ENCODE peak calls at places on chromosome 11, in four cellular contexts. M is pancreas; Z is effector memory CD4-positive, alpha-beta T cell; P is tibial artery. N is an unnamed sample.

GRCh38 chr11:35398881-35399280 is 20.5 kb downstream of the SLC1A2 start:
- DNase-seq in M (no peak), Z (no peak), P (no peak), N (no peak)

GRCh38 chr11:45385844-45386243 is 99.7 kb upstream of the SYT13 start:
- DNase-seq in M (no peak), P (no peak), Z (no peak), N (no peak)

GRCh38 chr11:85423331-85423730 is 203.8 kb downstream of the DLG2 start:
- DNase-seq in P (no peak), Z (no peak), M (no peak), N (no peak)

GRCh38 chr11:106398396-106399074 is 321.1 kb downstream of the AASDHPPT start:
- DNase-seq in M (no peak), Z (no peak), P (no peak), N (no peak)

GRCh38 chr11:11966826-11967668 is 41.4 kb downstream of the DKK3 start:
- DNase-seq in M (peak; percentile 53), P (peak; percentile 81), Z (peak; percentile 44), N (peak; percentile 90)

GRCh38 chr11:65630215-65630614 is 7.7 kb upstream of the SIPA1 start:
- DNase-seq in P (no peak), Z (no peak), M (no peak), N (no peak)

GRCh38 chr11:45371251-45371749 is 85.2 kb upstream of the SYT13 start:
- DNase-seq in Z (peak; percentile 52), P (peak; percentile 77), M (peak; percentile 52), N (peak; percentile 93)

GRCh38 chr11:102306048-102306575 is 11.2 kb upstream of the BIRC3 start:
- DNase-seq in M (no peak), P (no peak), Z (no peak), N (no peak)

GRCh38 chr11:16989554-16989953 is 24.7 kb downstream of the PLEKHA7 start:
- DNase-seq in M (no peak), P (no peak), Z (no peak), N (no peak)

GRCh38 chr11:61345170-61345610 is 12.2 kb downstream of the TKFC start:
- DNase-seq in M (no peak), Z (no peak), P (no peak), N (no peak)

GRCh38 chr11:30002157-30002556 is 14.7 kb downstream of the KCNA4 start:
- DNase-seq in Z (no peak), P (no peak), M (no peak), N (no peak)

GRCh38 chr11:105588001-105588400 is 21.9 kb upstream of the GRIA4 start:
- DNase-seq in P (no peak), M (no peak), Z (no peak), N (no peak)

GRCh38 chr11:74460481-74461154 is 6.7 kb downstream of the KCNE3 start:
- DNase-seq in M (no peak), P (no peak), Z (no peak), N (no peak)

GRCh38 chr11:60870276-60870675 is 2.9 kb downstream of the ZP1 start:
- DNase-seq in P (peak; percentile 13), M (no peak), Z (no peak), N (peak; percentile 73)

GRCh38 chr11:58222730-58223129 is 6.0 kb downstream of the OR10Q1 start:
- DNase-seq in Z (no peak), P (no peak), M (no peak), N (no peak)

GRCh38 chr11:65210748-65211147 is 29.0 kb downstream of the CAPN1 start:
- DNase-seq in M (no peak), P (no peak), Z (no peak), N (no peak)

GRCh38 chr11:111162306-111162705 is 83.2 kb upstream of the POU2AF2 start:
- DNase-seq in Z (no peak), P (no peak), M (no peak), N (no peak)

GRCh38 chr11:76613901-76614300 is 56.6 kb downstream of the LRRC32 start:
- DNase-seq in P (peak; percentile 46), M (no peak), Z (no peak), N (no peak)

GRCh38 chr11:38315151-38315550 is 1717.1 kb upstream of the RAG2 start:
- DNase-seq in Z (no peak), M (no peak), P (no peak), N (no peak)

GRCh38 chr11:134228625-134229024 is 4.2 kb downstream of the VPS26B start:
- DNase-seq in M (no peak), Z (no peak), P (no peak), N (no peak)

GRCh38 chr11:23423656-23424055 is 563.4 kb upstream of the CCDC179 start:
- DNase-seq in M (no peak), P (no peak), Z (no peak), N (no peak)

GRCh38 chr11:65821107-65821506 is 12.7 kb upstream of the SNX32 start:
- DNase-seq in P (no peak), M (no peak), Z (no peak), N (no peak)

GRCh38 chr11:69912161-69912910 is 93.1 kb upstream of the FGF3 start:
- DNase-seq in Z (no peak), P (peak; percentile 66), M (no peak), N (peak; percentile 33)

GRCh38 chr11:11512502-11512901 is 109.3 kb downstream of the GALNT18 start:
- DNase-seq in Z (no peak), M (no peak), P (no peak), N (no peak)

GRCh38 chr11:77175021-77175842 is 47.2 kb downstream of the MYO7A start:
- DNase-seq in Z (no peak), M (no peak), P (no peak), N (peak; percentile 75)

GRCh38 chr11:108392364-108392763 is 75.0 kb downstream of the C11orf65 start:
- DNase-seq in P (no peak), M (no peak), Z (no peak), N (no peak)

GRCh38 chr11:116618461-116618860 is 154.3 kb downstream of the BUD13 start:
- DNase-seq in Z (no peak), M (peak; percentile 3), P (no peak), N (no peak)

GRCh38 chr11:117862019-117862725 is 14.3 kb downstream of the FXYD6 start:
- DNase-seq in P (no peak), M (no peak), Z (no peak), N (no peak)

GRCh38 chr11:74157169-74157568 is 13.6 kb downstream of the C2CD3 start:
- DNase-seq in Z (no peak), M (no peak), P (no peak), N (no peak)

GRCh38 chr11:12090061-12090572 is 20.3 kb upstream of the MICAL2 start:
- DNase-seq in M (no peak), P (peak; percentile 61), Z (no peak), N (no peak)

GRCh38 chr11:65224939-65225283 is 36.9 kb upstream of the POLA2 start:
- DNase-seq in M (no peak), P (no peak), Z (no peak), N (no peak)

GRCh38 chr11:76861490-76861953 is 804 bp downstream of the ACER3 start:
- DNase-seq in Z (no peak), M (no peak), P (no peak), N (no peak)

GRCh38 chr11:129866328-129866727 is 29.1 kb downstream of the NFRKB start:
- DNase-seq in P (no peak), M (no peak), Z (no peak), N (no peak)

DNA sequence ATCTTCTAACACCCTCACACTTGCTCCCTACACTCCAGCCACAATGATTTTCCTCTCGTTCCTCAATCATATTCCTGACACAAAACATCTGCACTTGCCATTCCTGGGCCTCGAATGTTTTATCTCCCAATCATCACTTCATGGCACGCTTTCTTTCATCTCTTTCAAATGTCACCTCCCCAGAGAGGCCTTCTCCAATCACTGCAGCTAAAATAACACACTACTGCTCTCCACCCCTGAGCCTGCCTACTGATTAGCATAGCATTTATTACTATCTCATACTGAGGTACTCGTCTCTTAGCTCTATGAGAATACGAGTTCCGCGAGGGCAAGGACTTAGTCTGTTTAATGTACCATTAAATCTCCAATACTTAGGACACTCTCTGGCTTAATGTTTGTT is 23.5 kb downstream of the NFRKB start:
- DNase-seq in Z (no peak), M (no peak), P (no peak), N (no peak)
- H3K36me3 ChIP-seq in Z (peaks cover 82% of the 10 kb centered on the region), M (peaks cover 86% of the 10 kb centered on the region), P (peaks cover 100% of the 10 kb centered on the region), N (peaks cover 52% of the 10 kb centered on the region)

GRCh38 chr11:131198646-131199285 is 171.6 kb upstream of the NTM start:
- DNase-seq in P (no peak), Z (no peak), M (no peak), N (no peak)

GRCh38 chr11:131192628-131193027 is 177.8 kb upstream of the NTM start:
- DNase-seq in P (no peak), Z (no peak), M (no peak), N (no peak)

GRCh38 chr11:131193101-131193501 is 177.3 kb upstream of the NTM start:
- DNase-seq in M (no peak), P (no peak), Z (no peak), N (no peak)

GRCh38 chr11:131198161-131198560 is 172.3 kb upstream of the NTM start:
- DNase-seq in P (no peak), Z (no peak), M (no peak), N (no peak)

DNA sequence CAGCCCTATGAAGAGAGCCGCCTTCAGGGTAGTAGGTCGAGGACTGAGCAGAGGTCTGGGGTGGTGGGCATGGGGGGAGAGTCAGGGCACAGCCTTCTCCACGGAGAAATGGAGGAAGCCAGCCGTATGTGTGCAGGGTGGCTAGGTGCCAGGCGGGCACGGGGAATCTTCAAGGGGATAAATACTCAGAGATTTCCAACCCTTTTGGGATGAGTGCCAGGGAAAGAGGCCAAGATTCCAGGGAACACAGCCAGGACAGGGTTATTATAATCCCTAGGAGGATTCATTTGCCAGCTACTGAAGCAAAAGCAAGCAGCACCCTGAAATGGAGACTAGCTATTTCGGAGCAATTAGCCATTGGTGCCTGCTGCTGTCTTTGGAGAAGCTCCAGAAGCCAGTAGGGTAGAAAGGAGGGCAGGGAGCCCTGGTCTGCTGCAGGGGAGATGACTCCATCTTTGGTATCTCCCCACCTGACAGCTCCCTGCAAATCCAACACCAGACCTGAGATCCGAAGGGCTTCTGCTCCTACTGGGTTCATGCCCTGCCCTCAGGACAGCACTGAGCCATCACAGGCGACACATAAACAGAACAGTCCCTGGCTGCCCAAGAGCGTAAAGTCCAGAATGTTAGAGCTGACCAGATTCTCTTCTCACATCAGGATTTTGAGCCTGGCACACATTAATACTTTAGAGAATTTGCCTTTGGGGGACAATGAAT is 174.5 kb upstream of the NTM start:
- DNase-seq in M (peak; percentile 24), P (no peak), Z (no peak), N (no peak)
- H3K4me3 ChIP-seq in M (no peak overlapping the region), P (peak overlapping the region; percentile 29), Z (no peak overlapping the region), N (no peak overlapping the region)

GRCh38 chr11:114057147-114057546 is 2.4 kb upstream of the ZBTB16 start:
- DNase-seq in M (no peak), Z (no peak), P (no peak), N (no peak)
- H3K27me3 ChIP-seq in M (no peaks in the 10 kb centered on the region), Z (no peaks in the 10 kb centered on the region), P (no peaks in the 10 kb centered on the region), N (peaks cover 56% of the 10 kb centered on the region)

GRCh38 chr11:96706761-96707160 is 316.9 kb downstream of the JRKL start:
- DNase-seq in P (no peak), Z (no peak), M (no peak), N (no peak)
- H3K36me3 ChIP-seq in P (no peaks in the 10 kb centered on the region), Z (no peaks in the 10 kb centered on the region), M (no peaks in the 10 kb centered on the region), N (no peaks in the 10 kb centered on the region)

N was measured in H7.